ENCODE peak calls at places on chromosomes 12 and 14, in six cellular contexts. L, S, Q, H, I and U are unnamed samples. For H3K4me1, the result is how much of the 10 kb centered on the place peaks cover.

GRCh38 chr12:5688226-5688625 is 256.3 kb downstream of the NTF3 start:
- DNase-seq in L (no peak), S (no peak), Q (no peak), H (no peak), I (no peak), U (no peak)

GRCh38 chr14:64766430-64767151 is 62.4 kb downstream of the PLEKHG3 start:
- DNase-seq in L (no peak), S (no peak), Q (no peak), H (no peak), I (peak), U (no peak)

GRCh38 chr12:105882404-105882803 is 256.4 kb downstream of the NUAK1 start:
- DNase-seq in L (no peak), S (peak), Q (no peak), H (no peak), I (peak), U (no peak)

GRCh38 chr12:113271853-113272561 is 50.7 kb downstream of the TPCN1 start:
- DNase-seq in L (no peak), S (peak), Q (no peak), H (no peak), I (peak), U (no peak)

GRCh38 chr14:95402184-95402583 is 82.5 kb upstream of the CLMN start:
- DNase-seq in L (no peak), S (no peak), Q (no peak), H (no peak), I (no peak), U (no peak)

GRCh38 chr12:27190761-27191160 is 53.3 kb upstream of the STK38L start:
- DNase-seq in L (no peak), S (no peak), Q (no peak), H (no peak), I (no peak), U (no peak)

GRCh38 chr14:104383088-104383805 is 196.3 kb upstream of the C14orf180 start:
- DNase-seq in L (no peak), S (no peak), Q (no peak), H (peak), I (no peak), U (no peak)

GRCh38 chr12:26125451-26126339 is 858 bp upstream of the BHLHE41 start:
- DNase-seq in L (peak), S (peak), Q (peak), H (peak), I (peak), U (peak)

GRCh38 chr12:1204581-1205121 is 213.6 kb downstream of the ERC1 start:
- DNase-seq in L (peak), S (no peak), Q (no peak), H (no peak), I (no peak), U (no peak)

GRCh38 chr12:78062781-78063180 is 232.1 kb downstream of the NAV3 start:
- DNase-seq in L (no peak), S (peak), Q (no peak), H (no peak), I (no peak), U (no peak)

GRCh38 chr12:110540048-110540447 is 37.9 kb downstream of the RAD9B start:
- DNase-seq in L (no peak), S (no peak), Q (no peak), H (no peak), I (no peak), U (no peak)

GRCh38 chr12:52871291-52871961 is 22.6 kb upstream of the KRT78 start:
- DNase-seq in L (no peak), S (no peak), Q (no peak), H (no peak), I (no peak), U (no peak)

GRCh38 chr14:77822741-77823140 is 22.8 kb downstream of the ADCK1 start:
- DNase-seq in L (no peak), S (no peak), Q (no peak), H (no peak), I (no peak), U (no peak)

GRCh38 chr12:56709759-56710376 is 15.2 kb downstream of the NACA start:
- DNase-seq in L (no peak), S (no peak), Q (no peak), H (no peak), I (peak), U (no peak)

GRCh38 chr12:53840316-53840715 is 88.5 kb upstream of the CISTR start:
- DNase-seq in L (no peak), S (no peak), Q (no peak), H (no peak), I (no peak), U (no peak)

GRCh38 chr14:43621282-43621681 is 885.8 kb downstream of the FSCB start:
- DNase-seq in L (no peak), S (no peak), Q (no peak), H (no peak), I (no peak), U (no peak)

GRCh38 chr12:37666069-37666781 is 650.3 kb upstream of the ALG10B start:
- DNase-seq in L (no peak), S (no peak), Q (no peak), H (no peak), I (no peak), U (no peak)

GRCh38 chr12:115232455-115233156 is 548.6 kb upstream of the TBX3 start:
- DNase-seq in L (no peak), S (no peak), Q (no peak), H (no peak), I (no peak), U (no peak)

GRCh38 chr14:103802353-103802752 is 45.0 kb downstream of the PPP1R13B start:
- DNase-seq in L (no peak), S (no peak), Q (no peak), H (no peak), I (no peak), U (no peak)

GRCh38 chr12:124392271-124392990 is 97.5 kb downstream of the RFLNA start:
- DNase-seq in L (no peak), S (no peak), Q (peak), H (no peak), I (peak), U (no peak)

GRCh38 chr14:29906256-29906885 is 21.3 kb downstream of the PRKD1 start:
- DNase-seq in L (no peak), S (no peak), Q (no peak), H (no peak), I (no peak), U (peak)

GRCh38 chr12:71085575-71085974 is 72.2 kb downstream of the TSPAN8 start:
- DNase-seq in L (no peak), S (no peak), Q (no peak), H (no peak), I (no peak), U (no peak)

GRCh38 chr12:25130741-25131188 is 64.2 kb downstream of the DNAI7 start:
- DNase-seq in L (peak), S (no peak), Q (no peak), H (peak), I (peak), U (peak)

GRCh38 chr12:18752280-18752920 is 14.5 kb downstream of the CAPZA3 start:
- DNase-seq in L (no peak), S (peak), Q (no peak), H (no peak), I (peak), U (no peak)

GRCh38 chr12:43147893-43148292 is 404.1 kb downstream of the ADAMTS20 start:
- DNase-seq in L (no peak), S (no peak), Q (no peak), H (no peak), I (no peak), U (no peak)

GRCh38 chr14:106318700-106319099 is 792.3 kb downstream of the TMEM121 start:
- DNase-seq in L (peak), S (no peak), Q (no peak), H (no peak), I (no peak), U (no peak)

DNA sequence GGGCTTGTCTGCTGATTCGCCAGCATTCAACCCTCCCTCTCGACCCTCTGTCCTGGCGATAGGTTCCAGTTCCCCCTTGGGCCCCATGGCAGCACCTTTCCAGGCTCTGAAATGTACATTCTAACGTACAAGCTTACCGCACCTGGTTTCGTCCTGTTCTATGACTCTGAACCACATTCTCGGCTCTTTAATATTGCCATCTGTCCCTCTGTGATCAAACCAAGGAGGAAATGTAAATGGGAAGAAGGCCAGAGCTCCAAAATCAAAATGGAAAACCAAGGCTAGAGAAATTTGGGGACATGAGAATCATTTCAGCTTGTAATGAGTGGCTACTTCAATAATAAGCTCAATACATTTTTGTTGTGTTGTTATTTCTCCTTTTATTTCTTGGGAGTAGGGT is 117.2 kb downstream of the TTC7B start:
- DNase-seq in L (no peak), S (no peak), Q (no peak), H (no peak), I (no peak), U (no peak)
- H3K4me1 ChIP-seq in L (under half), S (under half), Q (under half), H (under half), I (under half), U (under half)

GRCh38 chr12:101207086-101207780 is 2.8 kb downstream of the SLC5A8 start:
- DNase-seq in L (no peak), S (no peak), Q (no peak), H (no peak), I (no peak), U (no peak)

GRCh38 chr12:101200145-101200544 is 9.9 kb downstream of the SLC5A8 start:
- DNase-seq in L (no peak), S (no peak), Q (no peak), H (no peak), I (no peak), U (no peak)

GRCh38 chr12:101209319-101210302 is at the start of gene SLC5A8:
- DNase-seq in L (no peak), S (no peak), Q (no peak), H (no peak), I (peak), U (no peak)

GRCh38 chr12:101200824-101201223 is 9.2 kb downstream of the SLC5A8 start:
- DNase-seq in L (no peak), S (no peak), Q (no peak), H (no peak), I (no peak), U (no peak)

GRCh38 chr12:101204598-101205304 is 5.3 kb downstream of the SLC5A8 start:
- DNase-seq in L (no peak), S (no peak), Q (no peak), H (no peak), I (peak), U (no peak)
- H3K27ac ChIP-seq in L (no peak), S (no peak), Q (no peak), H (no peak), I (no peak), U (no peak)

GRCh38 chr12:120262852-120263724 is 2.4 kb downstream of the PXN start:
- DNase-seq in L (no peak), S (peak), Q (no peak), H (no peak), I (no peak), U (no peak)

GRCh38 chr12:120259418-120260202 is 5.9 kb downstream of the PXN start:
- DNase-seq in L (no peak), S (peak), Q (no peak), H (no peak), I (no peak), U (no peak)

GRCh38 chr12:120258323-120258896 is 7.1 kb downstream of the PXN start:
- DNase-seq in L (no peak), S (no peak), Q (no peak), H (no peak), I (no peak), U (no peak)

GRCh38 chr12:120261951-120262851 is 3.3 kb downstream of the PXN start:
- DNase-seq in L (peak), S (no peak), Q (no peak), H (no peak), I (no peak), U (no peak)

GRCh38 chr12:120260607-120261006 is 4.9 kb downstream of the PXN start:
- DNase-seq in L (no peak), S (no peak), Q (no peak), H (no peak), I (no peak), U (no peak)
- H3K4me1 ChIP-seq in L (half or more), S (half or more), Q (under half), H (under half), I (half or more), U (half or more)

GRCh38 chr14:80572666-80573065 is 361.4 kb upstream of the DIO2 start:
- DNase-seq in L (no peak), S (no peak), Q (no peak), H (no peak), I (peak), U (no peak)
- H3K27ac ChIP-seq in L (no peak), S (no peak), Q (no peak), H (no peak), I (no peak), U (no peak)